ENCODE peak calls at places on chromosomes 7 and 10, in four cellular contexts. One of them, this sample, is unnamed.

GRCh38 chr10:132634947-132635271 is 97.3 kb downstream of the INPP5A start:
- DNase-seq in cardiac fibroblast: no peak
- DNase-seq in fibroblast of lung: no peak
- DNase-seq in NCI-H2081: no peak
- DNase-seq in this sample: no peak

GRCh38 chr7:83119496-83119895 is 43.2 kb downstream of the PCLO start:
- DNase-seq in fibroblast of lung: no peak
- DNase-seq in NCI-H2081: no peak
- DNase-seq in cardiac fibroblast: no peak
- DNase-seq in this sample: no peak

GRCh38 chr10:35797187-35797586 is 155.1 kb upstream of the FZD8 start:
- DNase-seq in fibroblast of lung: peak
- DNase-seq in cardiac fibroblast: no peak
- DNase-seq in NCI-H2081: no peak
- DNase-seq in this sample: no peak

GRCh38 chr10:42955493-42955889 is 121.4 kb upstream of the RET start:
- DNase-seq in NCI-H2081: no peak
- DNase-seq in fibroblast of lung: no peak
- DNase-seq in cardiac fibroblast: no peak
- DNase-seq in this sample: no peak

GRCh38 chr7:78967046-78967445 is 486.4 kb downstream of the MAGI2 start:
- DNase-seq in fibroblast of lung: peak
- DNase-seq in cardiac fibroblast: no peak
- DNase-seq in NCI-H2081: no peak
- DNase-seq in this sample: no peak

GRCh38 chr10:88165849-88166271 is 302.4 kb downstream of the PTEN start:
- DNase-seq in fibroblast of lung: no peak
- DNase-seq in NCI-H2081: no peak
- DNase-seq in cardiac fibroblast: peak
- DNase-seq in this sample: no peak

GRCh38 chr7:124557587-124557986 is 208.0 kb downstream of the GPR37 start:
- DNase-seq in cardiac fibroblast: no peak
- DNase-seq in fibroblast of lung: no peak
- DNase-seq in NCI-H2081: peak
- DNase-seq in this sample: no peak

GRCh38 chr7:455110-455928 is 64.3 kb downstream of the PDGFA start:
- DNase-seq in cardiac fibroblast: peak
- DNase-seq in NCI-H2081: peak
- DNase-seq in fibroblast of lung: no peak
- DNase-seq in this sample: peak

GRCh38 chr7:82317257-82317721 is 126.3 kb downstream of the CACNA2D1 start:
- DNase-seq in cardiac fibroblast: no peak
- DNase-seq in fibroblast of lung: no peak
- DNase-seq in NCI-H2081: peak
- DNase-seq in this sample: no peak

GRCh38 chr10:111524134-111524533 is 447.3 kb downstream of the ADRA2A start:
- DNase-seq in NCI-H2081: no peak
- DNase-seq in cardiac fibroblast: no peak
- DNase-seq in fibroblast of lung: no peak
- DNase-seq in this sample: no peak

GRCh38 chr7:45938626-45939302 is 17.7 kb upstream of the IGFBP3 start:
- DNase-seq in NCI-H2081: no peak
- DNase-seq in cardiac fibroblast: no peak
- DNase-seq in fibroblast of lung: no peak
- DNase-seq in this sample: no peak

GRCh38 chr10:61627266-61627665 is 35.5 kb upstream of the CABCOCO1 start:
- DNase-seq in NCI-H2081: no peak
- DNase-seq in fibroblast of lung: peak
- DNase-seq in cardiac fibroblast: no peak
- DNase-seq in this sample: no peak

GRCh38 chr7:75534727-75535307 is 42.7 kb downstream of the SPDYE5 start:
- DNase-seq in fibroblast of lung: peak
- DNase-seq in NCI-H2081: no peak
- DNase-seq in cardiac fibroblast: peak
- DNase-seq in this sample: no peak

GRCh38 chr10:117511601-117512390 is 30.8 kb upstream of the EMX2 start:
- DNase-seq in cardiac fibroblast: no peak
- DNase-seq in NCI-H2081: no peak
- DNase-seq in fibroblast of lung: no peak
- DNase-seq in this sample: no peak

GRCh38 chr10:70270952-70271351 is 12.9 kb downstream of the NPFFR1 start:
- DNase-seq in cardiac fibroblast: no peak
- DNase-seq in fibroblast of lung: no peak
- DNase-seq in NCI-H2081: no peak
- DNase-seq in this sample: no peak

GRCh38 chr7:90677742-90678439 is 81.8 kb downstream of the CDK14 start:
- DNase-seq in NCI-H2081: peak
- DNase-seq in cardiac fibroblast: no peak
- DNase-seq in fibroblast of lung: no peak
- DNase-seq in this sample: no peak

GRCh38 chr10:34814228-34815173 is 595 bp downstream of the PARD3 start:
- DNase-seq in NCI-H2081: peak
- DNase-seq in cardiac fibroblast: peak
- DNase-seq in fibroblast of lung: peak
- DNase-seq in this sample: peak

This sample was measured in hepatocyte.